ENCODE peak calls at places on chromosomes 13 and 19, in nine cellular contexts. L is suprapubic skin; Z is left cardiac atrium; S is COR-L47; T is CD4-positive, alpha-beta memory T cell; F is nephron progenitor cell; U is glutamatergic neuron; C is GM19239; R is NCI-H526 treated with DMSO at 0.1 percent for 48 hours. J is an unnamed sample.

GRCh38 chr19:49987159-49987698 is 26.3 kb upstream of the SIGLEC11 start:
- DNase-seq in L (peak), Z (peak), S (no peak), T (peak), F (peak), U (no peak), C (peak), R (no peak), J (peak)

GRCh38 chr19:17737690-17738153 is 13.6 kb upstream of the FCHO1 start:
- DNase-seq in L (no peak), Z (no peak), S (no peak), T (no peak), F (no peak), U (no peak), C (no peak), R (no peak), J (no peak)

GRCh38 chr19:54707932-54708331 is 16.3 kb upstream of the KIR3DL3 start:
- DNase-seq in L (no peak), Z (no peak), S (no peak), T (no peak), F (no peak), U (no peak), C (no peak), R (no peak), J (no peak)

GRCh38 chr19:56295531-56296455 is 18.8 kb downstream of the ZSCAN5A start:
- DNase-seq in L (no peak), Z (no peak), S (no peak), T (no peak), F (no peak), U (no peak), C (no peak), R (no peak), J (no peak)

GRCh38 chr19:28466107-28467045 is 746.6 kb downstream of the UQCRFS1 start:
- DNase-seq in L (no peak), Z (peak), S (peak), T (peak), F (peak), U (peak), C (no peak), R (peak), J (peak)

GRCh38 chr13:41058229-41059070 is 2.9 kb upstream of the WBP4 start:
- DNase-seq in L (no peak), Z (peak), S (no peak), T (no peak), F (no peak), U (no peak), C (no peak), R (no peak), J (no peak)

GRCh38 chr19:33304760-33305647 is 2.7 kb upstream of the CEBPA start:
- DNase-seq in L (no peak), Z (no peak), S (no peak), T (no peak), F (no peak), U (no peak), C (no peak), R (no peak), J (no peak)

GRCh38 chr13:102729560-102730275 is 34.9 kb upstream of the METTL21C start:
- DNase-seq in L (no peak), Z (no peak), S (peak), T (no peak), F (no peak), U (no peak), C (no peak), R (no peak), J (no peak)